ENCODE peak calls at places on chromosomes 2 and 18, in six cellular contexts. Z is heart left ventricle, D is tibial artery, G is psoas muscle, J is K562, E is body of pancreas. L is an unnamed sample. For H3K27me3 and H3K4me1, the result is how much of the 10 kb centered on the place peaks cover.

GRCh38 chr18:51053822-51054221 is 23.8 kb downstream of the SMAD4 start:
- DNase-seq in Z (no peak), E (no peak), G (no peak), D (no peak), J (no peak), L (no peak)

GRCh38 chr2:69305712-69306611 is 81.1 kb downstream of the GFPT1 start:
- DNase-seq in Z (peak), G (peak), D (peak), E (no peak), J (peak), L (no peak)

GRCh38 chr18:70422061-70422965 is 133.5 kb downstream of the SOCS6 start:
- DNase-seq in D (peak), J (no peak), E (peak), Z (peak), G (peak), L (peak)

GRCh38 chr2:1367584-1367983 is 45.7 kb upstream of the TPO start:
- DNase-seq in E (peak), J (no peak), D (no peak), G (no peak), Z (no peak), L (no peak)

GRCh38 chr2:190805126-190805525 is 75.5 kb upstream of the GLS start:
- DNase-seq in E (no peak), G (no peak), Z (no peak), J (no peak), D (no peak), L (no peak)

GRCh38 chr2:113342650-113343049 is 63.9 kb upstream of the PAX8 start:
- DNase-seq in J (no peak), E (no peak), G (no peak), Z (peak), D (peak), L (no peak)

GRCh38 chr18:32550958-32551357 is 80.3 kb upstream of the GAREM1 start:
- DNase-seq in J (peak), G (no peak), Z (no peak), E (peak), D (no peak), L (no peak)

GRCh38 chr18:34222025-34222395 is 2.7 kb downstream of the NOL4 start:
- DNase-seq in G (no peak), Z (no peak), D (no peak), E (peak), J (no peak), L (no peak)

GRCh38 chr2:111975053-111975552 is 76.7 kb downstream of the MERTK start:
- DNase-seq in D (peak), E (no peak), J (no peak), G (no peak), Z (no peak), L (peak)

GRCh38 chr2:182816856-182817255 is 49.6 kb downstream of the FRZB start:
- DNase-seq in D (no peak), Z (no peak), E (no peak), G (no peak), J (no peak), L (no peak)

GRCh38 chr18:52337286-52337685 is 2.7 kb upstream of the DCC start:
- DNase-seq in D (no peak), Z (no peak), G (no peak), J (no peak), E (no peak), L (no peak)

GRCh38 chr2:152738438-152738837 is 20.0 kb downstream of the ARL6IP6 start:
- DNase-seq in D (no peak), Z (no peak), J (no peak), E (no peak), G (no peak), L (no peak)

GRCh38 chr2:191545361-191545760 is 132.6 kb upstream of the NABP1 start:
- DNase-seq in E (no peak), J (no peak), D (no peak), Z (no peak), G (no peak), L (no peak)

GRCh38 chr18:72261562-72261961 is 282.6 kb downstream of the CBLN2 start:
- DNase-seq in D (no peak), Z (no peak), J (no peak), E (no peak), G (no peak), L (no peak)
- H3K27me3 ChIP-seq in D (under half), Z (under half), J (under half), E (under half), G (under half), L (under half)

GRCh38 chr2:45728458-45728942 is 77.0 kb downstream of the PRKCE start:
- DNase-seq in Z (no peak), G (no peak), J (no peak), D (no peak), E (no peak), L (no peak)
- H3K4me1 ChIP-seq in Z (under half), G (under half), J (under half), D (under half), E (under half), L (under half)

GRCh38 chr2:38077431-38077769 is 1.4 kb upstream of the CYP1B1 start:
- DNase-seq in G (no peak), D (no peak), J (no peak), E (no peak), Z (no peak), L (no peak)

GRCh38 chr2:38074775-38075435 is 1.0 kb downstream of the CYP1B1 start:
- DNase-seq in D (no peak), Z (peak), G (peak), J (no peak), E (no peak), L (no peak)

GRCh38 chr2:38076250-38076709 is 329 bp upstream of the CYP1B1 start:
- DNase-seq in E (peak), Z (peak), G (peak), J (no peak), D (peak), L (no peak)

GRCh38 chr2:38075436-38076249 is at the start of gene CYP1B1:
- DNase-seq in E (no peak), D (no peak), G (peak), J (no peak), Z (peak), L (no peak)

GRCh38 chr2:38076710-38077430 is 919 bp upstream of the CYP1B1 start:
- DNase-seq in E (peak), Z (peak), J (peak), G (peak), D (peak), L (peak)
- H3K4me3 ChIP-seq in E (peak), Z (peak), J (peak), G (peak), D (peak), L (peak)

GRCh38 chr2:98280376-98281102 is 65.7 kb upstream of the CNGA3 start:
- DNase-seq in Z (no peak), D (no peak), J (no peak), E (peak), G (no peak), L (peak)

GRCh38 chr2:98278074-98278473 is 68.2 kb upstream of the CNGA3 start:
- DNase-seq in D (no peak), J (no peak), Z (no peak), E (no peak), G (no peak), L (no peak)

GRCh38 chr2:98282109-98282508 is 64.1 kb upstream of the CNGA3 start:
- DNase-seq in E (no peak), Z (no peak), G (no peak), D (no peak), J (no peak), L (no peak)

GRCh38 chr2:98281607-98282006 is 64.6 kb upstream of the CNGA3 start:
- DNase-seq in Z (no peak), E (no peak), J (no peak), G (no peak), D (no peak), L (no peak)

GRCh38 chr2:98277156-98277859 is 68.9 kb upstream of the CNGA3 start:
- DNase-seq in Z (no peak), E (no peak), J (no peak), D (no peak), G (no peak), L (no peak)
- H3K27me3 ChIP-seq in Z (under half), E (under half), J (under half), D (under half), G (under half), L (under half)

L was measured in ascending aorta.